ENCODE peak calls at places on chromosomes 2 and 18, in ten cellular contexts. Q is brain microvascular endothelial cell, E is WERI-Rb-1, W is vagina, G is H9, L is neural progenitor cell, F is MM.1S, Z is endothelial cell of umbilical vein, T is sigmoid colon, I is kidney. C is an unnamed sample.

GRCh38 chr2:43464546-43464945 is 131.3 kb downstream of the THADA start:
- DNase-seq in Q (peak; percentile 36), E (no peak), W (no peak), G (no peak), L (no peak), F (no peak), Z (no peak), T (peak; percentile 84), I (no peak), C (no peak)

GRCh38 chr2:161273038-161273760 is 35.0 kb upstream of the PSMD14 start:
- DNase-seq in Q (peak; percentile 61), E (no peak), W (no peak), G (no peak), L (peak; percentile 83), F (peak; percentile 71), Z (peak; percentile 72), T (no peak), I (no peak), C (peak; percentile 42)

GRCh38 chr2:213627054-213627710 is 342.9 kb downstream of the SPAG16 start:
- DNase-seq in Q (no peak), E (no peak), W (no peak), G (no peak), L (no peak), F (peak; percentile 14), Z (no peak), T (no peak), I (no peak), C (no peak)

GRCh38 chr2:65655000-65655399 is 222.6 kb upstream of the SPRED2 start:
- DNase-seq in Q (no peak), E (peak; percentile 26), W (no peak), G (no peak), L (no peak), F (no peak), Z (no peak), T (no peak), I (no peak), C (no peak)

GRCh38 chr2:117299451-117299850 is 515.0 kb upstream of the DDX18 start:
- DNase-seq in Q (no peak), E (no peak), W (no peak), G (no peak), L (no peak), F (no peak), Z (no peak), T (no peak), I (no peak), C (no peak)

GRCh38 chr18:60099709-60100108 is 199.9 kb downstream of the PMAIP1 start:
- DNase-seq in Q (no peak), E (no peak), W (no peak), G (no peak), L (no peak), F (no peak), Z (no peak), T (no peak), I (no peak), C (no peak)

GRCh38 chr18:48023334-48024008 is 93.0 kb upstream of the SMAD2 start:
- DNase-seq in Q (peak; percentile 54), E (peak; percentile 85), W (no peak), G (peak; percentile 70), L (peak; percentile 73), F (peak; percentile 31), Z (peak; percentile 45), T (peak; percentile 48), I (peak; percentile 75), C (peak; percentile 63)

GRCh38 chr2:38045811-38046210 is 30.1 kb downstream of the CYP1B1 start:
- DNase-seq in Q (peak; percentile 51), E (no peak), W (no peak), G (no peak), L (no peak), F (no peak), Z (no peak), T (no peak), I (no peak), C (no peak)

GRCh38 chr2:6290212-6290611 is 575.5 kb downstream of the CMPK2 start:
- DNase-seq in Q (no peak), E (no peak), W (no peak), G (no peak), L (no peak), F (no peak), Z (no peak), T (no peak), I (peak; percentile 59), C (no peak)

GRCh38 chr2:27494284-27494943 is 586 bp downstream of the FNDC4 start:
- DNase-seq in Q (no peak), E (peak; percentile 33), W (no peak), G (peak; percentile 43), L (peak; percentile 42), F (no peak), Z (peak; percentile 14), T (peak; percentile 83), I (peak; percentile 77), C (no peak)

GRCh38 chr2:14903709-14904374 is 271.3 kb downstream of the LRATD1 start:
- DNase-seq in Q (no peak), E (peak; percentile 91), W (no peak), G (peak; percentile 90), L (peak; percentile 78), F (peak; percentile 47), Z (no peak), T (no peak), I (no peak), C (peak; percentile 12)

GRCh38 chr18:51028201-51028805 is 1.7 kb upstream of the SMAD4 start:
- DNase-seq in Q (no peak), E (peak; percentile 30), W (no peak), G (no peak), L (no peak), F (no peak), Z (no peak), T (no peak), I (no peak), C (no peak)

GRCh38 chr2:186780701-186781316 is 68.2 kb downstream of the ZSWIM2 start:
- DNase-seq in Q (peak; percentile 14), E (peak; percentile 45), W (no peak), G (peak; percentile 71), L (peak; percentile 70), F (peak; percentile 11), Z (peak; percentile 30), T (no peak), I (no peak), C (peak; percentile 6)

GRCh38 chr2:240630771-240631560 is 5.7 kb downstream of the GPR35 start:
- DNase-seq in Q (no peak), E (no peak), W (no peak), G (no peak), L (no peak), F (no peak), Z (no peak), T (no peak), I (no peak), C (no peak)

GRCh38 chr2:240604291-240604938 is 17.9 kb downstream of the CAPN10 start:
- DNase-seq in Q (peak; percentile 31), E (peak; percentile 89), W (no peak), G (peak; percentile 77), L (peak; percentile 72), F (no peak), Z (peak; percentile 70), T (peak; percentile 88), I (peak; percentile 93), C (peak; percentile 33)

GRCh38 chr18:7233398-7233797 is 2.5 kb downstream of the LRRC30 start:
- DNase-seq in Q (no peak), E (no peak), W (no peak), G (no peak), L (no peak), F (no peak), Z (no peak), T (no peak), I (no peak), C (no peak)

GRCh38 chr18:55685638-55686037 is 97.6 kb upstream of the TCF4 start:
- DNase-seq in Q (no peak), E (no peak), W (no peak), G (no peak), L (no peak), F (no peak), Z (no peak), T (no peak), I (no peak), C (no peak)

GRCh38 chr18:54357082-54357659 is 487 bp downstream of the STARD6 start:
- DNase-seq in Q (no peak), E (no peak), W (no peak), G (no peak), L (no peak), F (no peak), Z (peak; percentile 6), T (no peak), I (no peak), C (peak; percentile 5)

DNA sequence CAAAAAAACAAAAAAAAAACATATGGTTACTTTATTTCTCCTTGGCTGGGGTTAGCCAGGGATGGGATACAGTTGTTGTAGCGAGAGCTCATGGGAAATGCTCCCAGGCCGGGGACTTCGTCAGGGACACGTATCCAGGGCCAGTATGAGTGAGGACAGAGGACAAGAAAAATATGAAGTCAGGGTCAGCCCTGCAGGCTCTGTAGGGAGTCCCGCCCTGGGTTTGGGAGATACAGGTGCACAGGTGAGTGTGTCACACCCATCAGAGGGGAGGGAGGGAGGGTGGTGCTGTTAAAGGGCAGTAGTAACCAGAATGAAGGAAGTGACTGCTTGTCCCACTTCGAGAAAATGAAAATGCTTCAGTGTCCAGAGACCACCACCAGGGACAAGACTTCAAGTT is 55.6 kb upstream of the RBM44 start:
- DNase-seq in Q (no peak), E (no peak), W (no peak), G (no peak), L (no peak), F (no peak), Z (no peak), T (no peak), I (no peak), C (no peak)
- TF ChIP-seq CTCF in Q (peak; percentile 3), E (no peak), W (no peak), G (no peak), L (no peak), F (no peak), Z (no peak), T (no peak), I (no peak), C (no peak)

DNA sequence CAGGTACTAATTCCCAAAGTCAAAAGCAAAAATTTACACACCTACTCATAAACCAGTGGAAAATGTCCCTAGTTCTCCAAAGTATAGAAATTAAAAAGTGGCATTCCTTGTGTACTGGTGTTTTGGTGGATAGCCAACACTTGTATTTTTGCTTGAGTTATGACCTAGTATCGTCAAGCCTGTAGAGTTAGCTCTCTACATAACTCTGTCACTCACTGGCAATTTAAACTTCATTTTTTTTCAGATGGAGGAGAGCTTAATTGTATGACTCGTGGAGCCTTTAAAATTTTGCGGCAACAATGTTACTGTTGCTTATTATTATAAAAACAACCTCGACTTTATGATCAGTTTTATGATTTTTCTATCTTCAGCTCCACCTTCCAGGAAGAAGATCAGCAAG is 58.7 kb downstream of the ITGB6 start:
- DNase-seq in Q (no peak), E (no peak), W (no peak), G (no peak), L (no peak), F (no peak), Z (no peak), T (no peak), I (no peak), C (no peak)
- H3K27ac ChIP-seq in Q (peak overlapping the region; percentile 85), E (no peak overlapping the region), W (no peak overlapping the region), G (no peak overlapping the region), L (no peak overlapping the region), F (no peak overlapping the region), Z (no peak overlapping the region), T (no peak overlapping the region), I (no peak overlapping the region), C (no peak overlapping the region)

GRCh38 chr18:12531747-12532146 is 124.0 kb downstream of the PRELID3A start:
- DNase-seq in Q (no peak), E (no peak), W (no peak), G (no peak), L (no peak), F (no peak), Z (no peak), T (no peak), I (no peak), C (no peak)
- TF ChIP-seq CTCF in Q (peak; percentile 42), E (peak; percentile 44), W (no peak), G (peak; percentile 22), L (no peak), F (no peak), Z (no peak), T (no peak), I (no peak), C (no peak)

GRCh38 chr2:73894475-73894850 is 1.7 kb downstream of the ACTG2 start:
- DNase-seq in Q (no peak), E (no peak), W (no peak), G (no peak), L (no peak), F (no peak), Z (no peak), T (no peak), I (no peak), C (no peak)
- H3K27ac ChIP-seq in Q (no peak overlapping the region), E (no peak overlapping the region), W (peak overlapping the region; percentile 64), G (no peak overlapping the region), L (no peak overlapping the region), F (no peak overlapping the region), Z (no peak overlapping the region), T (peak overlapping the region; percentile 97), I (no peak overlapping the region), C (no peak overlapping the region)

C was measured in RWPE1.